ENCODE peak calls at places on chromosomes 5 and 9, in four cellular contexts. F is Peyer's patch, D is fibroblast of lung, A is K562. O is an unnamed sample.

GRCh38 chr9:85483214-85483613 is 258.5 kb downstream of the AGTPBP1 start:
- DNase-seq in F (no peak), D (no peak), A (no peak), O (no peak)

GRCh38 chr5:80125962-80126480 is 90.9 kb downstream of the THBS4 start:
- DNase-seq in D (peak; percentile 21), A (no peak), F (no peak), O (peak; percentile 59)

GRCh38 chr5:42811591-42812392 is at the start of gene SELENOP:
- DNase-seq in D (peak; percentile 94), F (peak; percentile 81), A (peak; percentile 53), O (peak; percentile 2)

GRCh38 chr9:126682928-126683697 is 69.4 kb downstream of the LMX1B start:
- DNase-seq in F (no peak), A (no peak), D (peak; percentile 20), O (no peak)

GRCh38 chr5:74576941-74577456 is 63.5 kb downstream of the ENC1 start:
- DNase-seq in D (peak; percentile 51), F (no peak), A (no peak), O (peak; percentile 27)

GRCh38 chr5:67215592-67216471 is 19.2 kb upstream of the CD180 start:
- DNase-seq in D (peak; percentile 45), F (peak; percentile 96), A (peak; percentile 25), O (peak; percentile 74)

GRCh38 chr5:173778784-173779304 is 109.3 kb upstream of the CPEB4 start:
- DNase-seq in D (peak; percentile 41), A (peak; percentile 64), F (no peak), O (no peak)

GRCh38 chr9:137479892-137480685 is 21.0 kb upstream of the NSMF start:
- DNase-seq in F (no peak), A (no peak), D (no peak), O (no peak)

GRCh38 chr5:147673276-147673675 is 109.3 kb downstream of the JAKMIP2 start:
- DNase-seq in A (no peak), F (no peak), D (no peak), O (no peak)

GRCh38 chr9:122815544-122815943 is 12.8 kb downstream of the PDCL start:
- DNase-seq in F (no peak), D (no peak), A (no peak), O (no peak)

GRCh38 chr5:112914584-112914983 is 7.4 kb downstream of the REEP5 start:
- DNase-seq in F (no peak), D (no peak), A (peak; percentile 65), O (no peak)

GRCh38 chr9:88011005-88011766 is 36.9 kb upstream of the CDK20 start:
- DNase-seq in A (no peak), F (no peak), D (peak; percentile 32), O (no peak)

GRCh38 chr9:13377286-13377925 is 97.9 kb upstream of the MPDZ start:
- DNase-seq in A (no peak), F (no peak), D (no peak), O (no peak)

GRCh38 chr5:27217160-27217956 is 179.0 kb upstream of the CDH9 start:
- DNase-seq in D (no peak), A (peak; percentile 85), F (no peak), O (no peak)

GRCh38 chr5:50553560-50553984 is 112.5 kb upstream of the EMB start:
- DNase-seq in D (no peak), A (no peak), F (no peak), O (no peak)

GRCh38 chr5:28808967-28809810 is 1770.8 kb upstream of the CDH9 start:
- DNase-seq in A (peak; percentile 89), F (no peak), D (no peak), O (no peak)

GRCh38 chr9:102072061-102072764 is 333.8 kb upstream of the GRIN3A start:
- DNase-seq in F (no peak), D (no peak), A (no peak), O (no peak)

GRCh38 chr5:5141625-5142527 is 1.7 kb downstream of the ADAMTS16 start:
- DNase-seq in A (peak; percentile 78), D (peak; percentile 72), F (peak; percentile 85), O (peak; percentile 23)

GRCh38 chr5:88691945-88692868 is 190.8 kb downstream of the MEF2C start:
- DNase-seq in A (no peak), D (no peak), F (no peak), O (no peak)

GRCh38 chr5:78323241-78323640 is 28.7 kb upstream of the AP3B1 start:
- DNase-seq in F (no peak), A (no peak), D (no peak), O (no peak)

GRCh38 chr9:14992516-14992915 is 82.3 kb upstream of the FREM1 start:
- DNase-seq in F (no peak), D (no peak), A (peak; percentile 20), O (peak; percentile 0)

GRCh38 chr5:116947691-116948528 is 373.3 kb upstream of the SEMA6A start:
- DNase-seq in F (peak; percentile 84), D (peak; percentile 23), A (peak; percentile 55), O (peak; percentile 7)

GRCh38 chr9:128818839-128819715 is 777 bp downstream of the ENDOG start:
- DNase-seq in F (peak; percentile 63), A (peak; percentile 57), D (no peak), O (peak; percentile 57)
- H3K27ac ChIP-seq in F (peak overlapping the region; percentile 81), A (peak overlapping the region; percentile 84), D (peak overlapping the region; percentile 67), O (peak overlapping the region; percentile 14)

GRCh38 chr5:172458956-172459355 is 4.6 kb upstream of the SH3PXD2B start:
- DNase-seq in F (peak; percentile 9), D (no peak), A (no peak), O (no peak)
- H3K4me1 ChIP-seq in F (peaks cover 10% of the 10 kb centered on the region), D (peaks cover 16% of the 10 kb centered on the region), A (peaks cover 8% of the 10 kb centered on the region), O (peaks cover 5% of the 10 kb centered on the region)

GRCh38 chr5:119339965-119340364 is 15.9 kb upstream of the TNFAIP8 start:
- DNase-seq in F (no peak), A (peak; percentile 37), D (no peak), O (peak; percentile 70)
- H3K27me3 ChIP-seq in F (no peaks in the 10 kb centered on the region), A (no peaks in the 10 kb centered on the region), D (no peaks in the 10 kb centered on the region), O (no peaks in the 10 kb centered on the region)

DNA sequence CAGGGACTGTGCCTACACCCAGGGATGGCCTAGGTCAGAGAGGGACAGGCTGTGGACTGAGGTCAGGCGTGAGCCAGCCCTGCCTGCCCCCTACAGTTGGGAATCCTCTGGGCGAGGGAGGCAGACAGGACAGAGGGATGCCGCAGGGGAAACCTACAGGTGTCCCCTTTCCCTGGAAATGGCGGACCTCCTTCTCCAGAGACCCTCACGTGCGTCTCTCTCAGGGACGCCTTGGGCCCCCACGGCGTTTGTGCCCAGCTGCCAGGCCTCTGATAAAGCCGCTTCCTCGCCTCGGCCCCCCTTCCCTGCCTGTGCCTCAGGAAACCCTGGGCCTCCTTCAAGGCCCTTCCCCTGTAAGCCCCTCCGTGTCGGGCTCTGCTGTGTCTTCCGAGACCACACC is 129.3 kb downstream of the RXRA start:
- DNase-seq in D (no peak), F (no peak), A (no peak), O (no peak)
- H3K27ac ChIP-seq in D (peak overlapping the region; percentile 95), F (peak overlapping the region; percentile 85), A (no peak overlapping the region), O (peak overlapping the region; percentile 88)

DNA sequence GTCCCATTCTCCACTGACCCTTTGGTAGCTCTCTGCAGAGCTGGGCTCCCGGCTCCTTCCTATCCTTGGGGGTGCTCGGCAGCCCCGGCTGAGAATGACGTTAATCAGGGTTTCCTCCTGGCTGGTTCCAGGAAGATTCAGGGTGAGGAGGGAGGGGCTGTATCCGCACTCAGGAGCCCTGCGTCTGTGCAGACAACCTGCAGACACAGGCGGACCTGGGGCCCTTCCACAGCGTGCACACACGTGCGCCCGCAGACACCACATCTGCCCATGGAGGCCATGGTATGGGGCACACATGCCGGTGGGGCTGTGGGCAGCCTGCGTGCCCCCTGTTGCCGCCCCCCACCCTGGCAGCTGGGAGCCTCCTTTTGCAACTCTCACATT is 66.6 kb upstream of the RNU6ATAC start:
- DNase-seq in F (no peak), A (no peak), D (no peak), O (no peak)
- H3K4me1 ChIP-seq in F (peaks cover 17% of the 10 kb centered on the region), A (peaks cover 24% of the 10 kb centered on the region), D (peaks cover 2% of the 10 kb centered on the region), O (no peaks in the 10 kb centered on the region)

GRCh38 chr5:123035950-123036390 is 555 bp downstream of the PPIC start:
- DNase-seq in D (peak; percentile 46), F (peak; percentile 62), A (peak; percentile 11), O (no peak)
- H3K27me3 ChIP-seq in D (no peaks in the 10 kb centered on the region), F (no peaks in the 10 kb centered on the region), A (peaks cover 7% of the 10 kb centered on the region), O (peaks cover 35% of the 10 kb centered on the region)

DNA sequence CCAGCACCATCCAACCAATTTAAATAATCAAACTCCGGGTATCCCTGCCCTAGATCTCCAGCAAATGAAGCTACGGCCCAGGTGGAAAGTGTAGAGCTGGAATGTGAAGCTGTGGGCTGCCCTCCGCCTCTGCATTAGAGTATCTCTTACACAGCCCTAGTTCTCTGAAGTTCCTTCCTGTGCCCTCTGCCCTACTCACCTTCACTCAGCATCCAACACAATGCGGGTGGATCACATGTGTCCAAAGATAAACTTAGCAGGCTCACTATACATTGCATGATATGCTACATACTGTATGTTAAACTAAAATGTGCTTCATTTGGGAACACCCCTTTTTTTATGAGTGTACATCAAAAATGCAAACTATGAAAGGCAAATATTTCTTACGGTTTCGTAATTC is 70.0 kb upstream of the RAD23B start:
- DNase-seq in A (no peak), D (no peak), F (no peak), O (no peak)
- H3K27ac ChIP-seq in A (no peak overlapping the region), D (peak overlapping the region; percentile 75), F (no peak overlapping the region), O (no peak overlapping the region)

O was measured in CD4-positive, CD25-positive, alpha-beta regulatory T cell.